ENCODE peak calls at places on chromosomes 13 and 19, in eight cellular contexts. C is uterus, I is endodermal cell, E is IMR-90, O is ovary, Z is cardiac muscle cell, L is mammary epithelial cell, P is pancreas. D is an unnamed sample.

GRCh38 chr19:7550987-7551761 is 15.7 kb downstream of the PNPLA6 start:
- DNase-seq in C (peak; percentile 56), I (peak; percentile 98), E (peak; percentile 30), O (peak; percentile 78), Z (peak; percentile 83), L (peak; percentile 9), P (peak; percentile 94), D (no peak)

GRCh38 chr19:55986487-55986886 is at the start of gene NLRP5:
- DNase-seq in C (no peak), I (no peak), E (no peak), O (no peak), Z (no peak), L (no peak), P (no peak), D (no peak)

GRCh38 chr19:41219924-41220567 is 1.0 kb downstream of the AXL start:
- DNase-seq in C (peak; percentile 66), I (peak; percentile 67), E (peak; percentile 67), O (peak; percentile 64), Z (peak; percentile 50), L (peak; percentile 14), P (no peak), D (no peak)

GRCh38 chr19:43634877-43635560 is 4.6 kb downstream of the CADM4 start:
- DNase-seq in C (no peak), I (peak; percentile 76), E (no peak), O (peak; percentile 69), Z (peak; percentile 36), L (no peak), P (no peak), D (no peak)

GRCh38 chr19:6260912-6261636 is 18.7 kb downstream of the MLLT1 start:
- DNase-seq in C (no peak), I (peak; percentile 89), E (peak; percentile 22), O (peak; percentile 31), Z (no peak), L (no peak), P (no peak), D (no peak)

GRCh38 chr13:99377641-99378040 is 70.4 kb upstream of the GPR183 start:
- DNase-seq in C (no peak), I (peak; percentile 38), E (no peak), O (no peak), Z (no peak), L (no peak), P (no peak), D (no peak)

GRCh38 chr13:50400035-50400726 is 384.9 kb downstream of the KCNRG start:
- DNase-seq in C (peak; percentile 42), I (no peak), E (peak; percentile 15), O (no peak), Z (peak; percentile 71), L (no peak), P (peak; percentile 34), D (no peak)

GRCh38 chr13:70893832-70894231 is 785.6 kb upstream of the KLHL1 start:
- DNase-seq in C (no peak), I (no peak), E (no peak), O (no peak), Z (no peak), L (no peak), P (no peak), D (no peak)

GRCh38 chr19:39705578-39706188 is 1.4 kb downstream of the LGALS14 start:
- DNase-seq in C (no peak), I (no peak), E (no peak), O (no peak), Z (peak; percentile 8), L (no peak), P (no peak), D (no peak)

GRCh38 chr19:8600064-8600463 is 10.5 kb downstream of the ADAMTS10 start:
- DNase-seq in C (no peak), I (no peak), E (no peak), O (no peak), Z (no peak), L (no peak), P (no peak), D (no peak)

GRCh38 chr19:40348961-40349507 is 539 bp downstream of the PLD3 start:
- DNase-seq in C (no peak), I (peak; percentile 54), E (peak; percentile 52), O (no peak), Z (peak; percentile 48), L (peak; percentile 46), P (peak; percentile 29), D (no peak)

GRCh38 chr19:33714149-33714548 is 82.5 kb upstream of the KCTD15 start:
- DNase-seq in C (no peak), I (no peak), E (no peak), O (no peak), Z (no peak), L (no peak), P (no peak), D (no peak)

GRCh38 chr19:872266-872951 is 12.9 kb downstream of the CFD start:
- DNase-seq in C (no peak), I (peak; percentile 88), E (peak; percentile 38), O (peak; percentile 70), Z (peak; percentile 89), L (peak; percentile 21), P (no peak), D (no peak)

DNA sequence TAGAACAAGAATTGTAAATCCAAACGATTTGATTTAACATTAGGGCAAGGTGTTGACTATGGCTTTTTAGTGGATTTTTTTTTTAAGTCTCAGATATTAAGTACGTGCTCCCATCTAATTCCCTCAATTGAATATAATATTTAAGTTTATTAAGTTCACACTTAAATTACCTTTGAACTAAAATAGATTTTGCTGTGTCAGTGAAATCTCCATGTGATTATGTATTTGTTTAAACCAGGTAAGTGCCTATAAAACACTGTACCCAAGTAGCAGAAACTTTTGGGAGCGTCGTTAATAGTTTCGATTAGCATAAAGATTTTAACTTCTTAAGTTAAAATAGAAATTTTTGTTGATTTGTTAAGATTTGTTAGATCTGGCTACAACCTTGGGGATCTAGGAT is 1.6 kb downstream of the CLN5 start:
- DNase-seq in C (no peak), I (no peak), E (no peak), O (no peak), Z (no peak), L (no peak), P (no peak), D (no peak)
- H3K4me3 ChIP-seq in C (peak overlapping the region; percentile 68), I (peak overlapping the region; percentile 95), E (no peak overlapping the region), O (no peak overlapping the region), Z (no peak overlapping the region), L (no peak overlapping the region), P (no peak overlapping the region), D (no peak overlapping the region)

GRCh38 chr19:10110972-10111317 is 548 bp upstream of the P2RY11 start:
- DNase-seq in C (no peak), I (no peak), E (no peak), O (no peak), Z (no peak), L (no peak), P (no peak), D (no peak)
- H3K36me3 ChIP-seq in C (no peaks in the 10 kb centered on the region), I (peaks cover 44% of the 10 kb centered on the region), E (peaks cover 55% of the 10 kb centered on the region), O (no peaks in the 10 kb centered on the region), Z (peaks cover 42% of the 10 kb centered on the region), L (peaks cover 20% of the 10 kb centered on the region), P (peaks cover 37% of the 10 kb centered on the region), D (peaks cover 44% of the 10 kb centered on the region)

GRCh38 chr13:28705734-28706133 is 13.0 kb downstream of the SLC46A3 start:
- DNase-seq in C (no peak), I (no peak), E (peak; percentile 36), O (no peak), Z (peak; percentile 74), L (no peak), P (no peak), D (no peak)

GRCh38 chr13:28704919-28705318 is 13.9 kb downstream of the SLC46A3 start:
- DNase-seq in C (no peak), I (no peak), E (no peak), O (no peak), Z (no peak), L (no peak), P (no peak), D (no peak)

GRCh38 chr13:28704282-28704681 is 14.5 kb downstream of the SLC46A3 start:
- DNase-seq in C (no peak), I (peak; percentile 81), E (no peak), O (no peak), Z (no peak), L (no peak), P (no peak), D (no peak)

GRCh38 chr13:28710161-28710560 is 8.6 kb downstream of the SLC46A3 start:
- DNase-seq in C (no peak), I (no peak), E (no peak), O (no peak), Z (no peak), L (no peak), P (no peak), D (no peak)

DNA sequence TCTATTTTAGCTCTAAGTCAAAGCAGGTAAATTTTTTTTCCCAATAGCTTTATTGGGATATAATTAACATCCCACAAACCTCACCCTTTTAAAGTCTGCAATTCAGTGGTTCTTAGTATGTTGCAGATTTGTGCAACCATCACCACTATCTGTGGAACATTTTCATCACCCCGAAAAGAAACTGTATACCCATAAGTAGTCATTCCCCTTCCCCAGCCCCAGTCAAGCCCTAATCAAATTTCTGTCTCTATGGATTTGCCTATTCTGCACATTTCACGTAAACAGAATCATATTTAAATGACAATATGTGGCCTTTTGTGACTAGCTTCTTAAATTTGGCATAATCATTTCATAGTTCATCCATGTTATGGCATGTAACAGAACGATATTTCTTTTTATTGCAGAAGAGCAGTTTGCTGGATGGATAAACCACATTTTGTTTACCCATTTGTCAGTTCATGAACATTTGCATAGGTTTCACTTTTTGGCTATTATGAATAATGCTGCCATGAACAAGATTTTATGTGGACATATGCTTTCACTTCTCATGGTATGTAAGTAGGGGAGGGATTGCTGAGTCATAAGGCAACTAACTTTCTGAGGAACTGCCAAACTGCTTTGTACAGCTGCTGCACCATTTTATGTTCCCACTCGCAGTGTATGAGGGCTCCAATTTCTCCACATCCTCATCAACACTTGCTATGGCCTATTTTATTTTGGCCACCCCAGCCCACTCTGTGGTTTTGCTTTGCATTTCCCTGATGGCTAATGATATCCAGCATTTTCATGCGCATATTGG is 10.9 kb downstream of the SLC46A3 start:
- DNase-seq in C (no peak), I (no peak), E (peak; percentile 92), O (no peak), Z (peak; percentile 86), L (peak; percentile 44), P (peak; percentile 32), D (peak; percentile 62)
- TF ChIP-seq CTCF in C (no peak), I (no peak), E (no peak), O (no peak), Z (no peak), L (no peak), P (no peak), D (no peak)

GRCh38 chr13:113320226-113320875 is 23.3 kb downstream of the LAMP1 start:
- DNase-seq in C (no peak), I (no peak), E (no peak), O (no peak), Z (no peak), L (no peak), P (no peak), D (no peak)

GRCh38 chr13:113319371-113319770 is 22.3 kb downstream of the LAMP1 start:
- DNase-seq in C (no peak), I (no peak), E (no peak), O (no peak), Z (no peak), L (no peak), P (no peak), D (no peak)

GRCh38 chr13:113317031-113317430 is 20.0 kb downstream of the LAMP1 start:
- DNase-seq in C (no peak), I (no peak), E (no peak), O (no peak), Z (no peak), L (no peak), P (no peak), D (no peak)

GRCh38 chr13:113321546-113321945 is 24.5 kb downstream of the LAMP1 start:
- DNase-seq in C (no peak), I (peak; percentile 40), E (no peak), O (no peak), Z (no peak), L (no peak), P (no peak), D (no peak)

GRCh38 chr13:113318956-113319355 is 21.9 kb downstream of the LAMP1 start:
- DNase-seq in C (no peak), I (no peak), E (no peak), O (no peak), Z (no peak), L (no peak), P (no peak), D (no peak)
- H3K4me3 ChIP-seq in C (no peak overlapping the region), I (no peak overlapping the region), E (no peak overlapping the region), O (no peak overlapping the region), Z (no peak overlapping the region), L (no peak overlapping the region), P (no peak overlapping the region), D (no peak overlapping the region)